ENCODE peak calls at places on chromosomes 2 and 18, in five cellular contexts. H is left ventricle myocardium inferior; G is activated CD4-positive, alpha-beta T cell treated with anti-CD3 and anti-CD28 coated beads for 48 hours; N is stimulated activated effector memory CD8-positive, alpha-beta T cell treated with anti-CD3 and anti-CD28 coated beads, Interleukin-12 subunit alpha, Interleukin-12 subunit beta, amount 100 ng/mL, for 72 hours; Z is activated CD8-positive, alpha-beta memory T cell treated with anti-CD3 and anti-CD28 coated beads, Interleukin-2, amount 50 U/mL, for 4 hours. E is an unnamed sample.

GRCh38 chr2:42895134-42895795 is 102.9 kb upstream of the HAAO start:
- DNase-seq in N (no peak), Z (no peak), H (no peak), G (peak; percentile 49), E (no peak)

GRCh38 chr2:17857016-17857415 is 21.5 kb upstream of the KCNS3 start:
- DNase-seq in G (no peak), N (no peak), H (no peak), Z (no peak), E (no peak)

GRCh38 chr2:7813541-7814310 is 868.1 kb upstream of the ID2 start:
- DNase-seq in G (no peak), Z (no peak), H (no peak), N (no peak), E (no peak)

GRCh38 chr2:1541812-1542211 is 128.5 kb downstream of the TPO start:
- DNase-seq in Z (no peak), N (no peak), G (no peak), H (no peak), E (peak; percentile 18)

GRCh38 chr2:118250463-118250862 is 162.2 kb downstream of the INSIG2 start:
- DNase-seq in Z (no peak), G (no peak), N (no peak), H (no peak), E (peak; percentile 44)

GRCh38 chr2:43114210-43114609 is 112.2 kb downstream of the ZFP36L2 start:
- DNase-seq in N (no peak), Z (no peak), G (no peak), H (no peak), E (peak; percentile 68)

GRCh38 chr2:208253518-208254117 is 1.3 kb downstream of the IDH1 start:
- DNase-seq in G (no peak), Z (no peak), H (no peak), N (no peak), E (no peak)

GRCh38 chr18:9762561-9762960 is 54.5 kb downstream of the RAB31 start:
- DNase-seq in N (no peak), G (no peak), H (no peak), Z (no peak), E (no peak)

GRCh38 chr18:63253428-63254372 is 65.9 kb downstream of the BCL2 start:
- DNase-seq in G (no peak), N (no peak), H (no peak), Z (no peak), E (no peak)

GRCh38 chr2:210188755-210189154 is 17.5 kb upstream of the KANSL1L start:
- DNase-seq in N (no peak), H (no peak), G (no peak), Z (no peak), E (no peak)